ENCODE peak calls at places on chromosome 17, in four cellular contexts. F, M, A and H are unnamed samples.

GRCh38 chr17:46832306-46832895 is 13.9 kb upstream of the WNT3 start:
- DNase-seq in A (no peak), M (no peak), F (no peak), H (peak)

GRCh38 chr17:65360961-65361552 is 200.4 kb downstream of the AXIN2 start:
- DNase-seq in M (no peak), F (no peak), A (no peak), H (no peak)

GRCh38 chr17:65530158-65530984 is 31.1 kb downstream of the AXIN2 start:
- DNase-seq in A (no peak), M (no peak), F (no peak), H (no peak)

GRCh38 chr17:81471804-81472456 is 40.7 kb downstream of the ACTG1 start:
- DNase-seq in A (no peak), M (no peak), F (peak), H (no peak)

GRCh38 chr17:82028966-82029365 is 2.5 kb upstream of the RAC3 start:
- DNase-seq in M (no peak), F (no peak), A (no peak), H (no peak)

GRCh38 chr17:79654350-79654959 is 43.6 kb upstream of the RBFOX3 start:
- DNase-seq in A (no peak), F (no peak), M (no peak), H (no peak)

GRCh38 chr17:71522383-71522782 is 598.4 kb upstream of the SOX9 start:
- DNase-seq in A (no peak), M (no peak), F (peak), H (no peak)

GRCh38 chr17:72117748-72118587 is 2.9 kb upstream of the SOX9 start:
- DNase-seq in F (no peak), A (no peak), M (peak), H (no peak)

GRCh38 chr17:80029235-80029974 is 6.3 kb downstream of the TBC1D16 start:
- DNase-seq in A (peak), M (peak), F (peak), H (no peak)

GRCh38 chr17:72631568-72631967 is 460.9 kb downstream of the SLC39A11 start:
- DNase-seq in F (no peak), M (no peak), A (no peak), H (no peak)

GRCh38 chr17:3865166-3865565 is 19.1 kb upstream of the NCBP3 start:
- DNase-seq in M (no peak), A (no peak), F (no peak), H (no peak)

GRCh38 chr17:68749742-68750562 is 148.8 kb upstream of the FAM20A start:
- DNase-seq in M (peak), F (no peak), A (no peak), H (no peak)

GRCh38 chr17:57092779-57093178 is 7.7 kb downstream of the AKAP1 start:
- DNase-seq in F (no peak), A (no peak), M (no peak), H (no peak)

GRCh38 chr17:78069695-78070094 is 58.9 kb downstream of the TMC6 start:
- DNase-seq in F (no peak), A (no peak), M (no peak), H (no peak)

GRCh38 chr17:66764559-66764958 is 70.4 kb upstream of the CACNG5 start:
- DNase-seq in F (no peak), M (no peak), A (no peak), H (no peak)

GRCh38 chr17:57338257-57338919 is 82.1 kb downstream of the MSI2 start:
- DNase-seq in A (no peak), M (no peak), F (peak), H (no peak)

GRCh38 chr17:78717431-78717980 is 64.6 kb downstream of the CYTH1 start:
- DNase-seq in F (no peak), A (peak), M (no peak), H (no peak)

GRCh38 chr17:66730497-66730923 is 104.4 kb upstream of the CACNG5 start:
- DNase-seq in M (no peak), A (no peak), F (peak), H (no peak)

GRCh38 chr17:83200231-83200699 is 120.9 kb downstream of the METRNL start:
- DNase-seq in M (no peak), A (peak), F (no peak), H (no peak)

GRCh38 chr17:4869599-4869998 is 29.7 kb upstream of the C17orf107 start:
- DNase-seq in F (no peak), M (no peak), A (no peak), H (no peak)

GRCh38 chr17:66413564-66414520 is 111.4 kb downstream of the PRKCA start:
- DNase-seq in M (no peak), A (no peak), F (no peak), H (no peak)

GRCh38 chr17:79840204-79840988 is 1.2 kb upstream of the CBX4 start:
- DNase-seq in M (peak), A (peak), F (peak), H (no peak)

GRCh38 chr17:39132192-39132600 is 19.2 kb downstream of the PLXDC1 start:
- DNase-seq in M (peak), F (peak), A (peak), H (no peak)

GRCh38 chr17:59402760-59403159 is 71.3 kb downstream of the YPEL2 start:
- DNase-seq in F (no peak), A (no peak), M (no peak), H (no peak)

GRCh38 chr17:867896-868489 is 85.8 kb downstream of the MRM3 start:
- DNase-seq in M (peak), F (no peak), A (peak), H (no peak)

GRCh38 chr17:42122371-42123303 is at the start of gene HSPB9:
- DNase-seq in F (peak), A (no peak), M (no peak), H (no peak)

GRCh38 chr17:31511176-31511540 is 119.7 kb downstream of the RAB11FIP4 start:
- DNase-seq in F (no peak), A (no peak), M (no peak), H (no peak)

GRCh38 chr17:491086-492014 is 138.7 kb upstream of the RPH3AL start:
- DNase-seq in F (no peak), A (peak), M (peak), H (peak)

GRCh38 chr17:68993112-68993511 is 37.9 kb upstream of the ABCA8 start:
- DNase-seq in A (peak), M (peak), F (no peak), H (no peak)

DNA sequence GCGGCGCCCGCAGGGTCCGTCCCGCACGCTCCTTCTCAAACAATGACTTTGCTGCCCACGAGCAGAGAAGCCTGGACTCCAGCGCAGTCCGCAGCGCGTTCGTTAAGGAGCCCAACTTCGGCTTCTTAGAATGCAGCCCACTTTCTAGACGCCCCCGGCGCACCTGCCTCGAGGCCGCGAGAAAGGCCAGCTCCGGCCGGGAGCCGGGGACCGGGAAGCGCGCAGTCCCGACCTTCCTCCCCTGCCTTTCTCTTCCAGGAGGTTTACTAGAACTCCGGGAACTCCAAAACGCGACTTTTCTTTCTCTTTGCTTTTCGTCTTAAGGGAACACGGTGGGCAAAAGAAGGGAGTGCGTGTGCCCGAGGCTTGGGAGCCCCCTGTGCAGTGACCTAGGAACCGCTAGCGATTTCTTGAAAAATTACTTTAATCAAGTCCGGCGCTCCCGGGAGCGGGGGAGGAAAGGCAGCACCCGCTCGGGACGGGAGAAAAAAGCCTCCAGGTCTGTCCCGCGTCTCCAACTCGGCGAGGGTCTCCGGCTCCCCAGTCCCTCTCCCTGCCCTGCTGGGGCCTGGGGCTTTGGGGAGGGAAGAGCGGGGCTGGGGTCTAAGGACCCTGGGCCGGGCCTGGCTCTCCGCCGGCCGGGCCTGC is 2.6 kb downstream of the HNF1B start:
- DNase-seq in M (peak), F (peak), A (peak), H (peak)
- H3K4me3 ChIP-seq in M (peak), F (peak), A (peak), H (no peak)

DNA sequence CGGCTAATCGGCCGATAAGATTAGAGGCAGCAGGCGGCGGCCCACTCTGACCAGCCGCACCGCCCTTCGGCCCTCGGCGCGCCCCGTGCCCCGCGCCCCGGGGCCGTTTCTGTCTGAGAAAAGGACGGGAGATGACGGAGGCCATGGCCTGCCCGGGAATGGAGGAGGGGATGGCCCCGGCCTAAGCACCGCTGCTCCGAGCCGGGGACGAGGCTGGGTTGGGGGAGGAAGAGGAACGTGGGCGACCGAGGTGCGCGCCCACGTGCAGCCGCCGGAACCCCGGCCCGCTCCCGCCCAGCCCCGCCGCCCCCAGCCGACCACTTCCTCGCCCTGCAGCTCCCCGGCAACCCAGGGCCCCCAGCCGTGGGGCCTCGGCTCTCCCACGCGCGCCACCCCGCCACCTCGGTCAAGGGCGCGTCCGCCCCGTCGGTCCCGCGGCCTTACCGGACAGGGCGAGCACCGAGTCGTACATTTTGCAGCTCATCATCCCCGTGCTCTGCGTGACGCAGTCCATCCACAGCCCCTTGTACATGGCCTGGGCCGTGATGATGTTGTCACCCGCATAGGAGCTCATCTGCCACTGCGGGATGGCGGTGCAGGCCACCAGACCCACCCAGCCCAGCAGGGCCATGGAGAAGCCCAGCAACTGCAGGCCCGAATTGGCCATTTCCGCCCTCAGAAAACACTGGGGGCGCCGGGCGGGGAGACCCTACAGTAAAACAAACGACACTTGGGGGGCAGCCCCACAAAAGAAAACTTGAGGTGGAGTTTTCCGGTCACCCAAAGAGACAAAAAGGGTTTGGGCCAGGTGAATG is 694 bp downstream of the CLDN7 start:
- DNase-seq in F (peak), M (no peak), A (no peak), H (no peak)
- H2BK120ac ChIP-seq in F (no peak), M (peak), A (peak), H (no peak)

DNA sequence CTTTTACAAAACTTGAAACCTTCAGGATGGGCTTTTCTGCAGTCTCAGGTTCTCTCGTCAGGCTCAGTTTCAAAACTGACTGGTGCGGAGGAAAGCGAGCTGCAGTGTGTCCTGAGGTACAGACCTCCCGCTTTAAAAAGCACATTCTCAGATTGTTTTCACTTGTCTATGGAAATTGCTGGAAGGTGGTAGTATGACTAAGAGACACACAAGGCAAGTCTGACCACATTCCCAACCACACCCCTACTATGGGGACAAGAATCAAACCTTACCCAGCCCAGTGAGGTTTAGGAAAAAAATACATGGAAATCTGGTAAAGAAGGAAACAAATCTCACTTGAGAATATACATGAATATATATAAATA is 18.2 kb downstream of the SRP68 start:
- DNase-seq in M (peak), A (peak), F (no peak), H (no peak)
- H3K4me3 ChIP-seq in M (no peak), A (no peak), F (no peak), H (no peak)

GRCh38 chr17:27422601-27423000 is 33.6 kb upstream of the KSR1 start:
- DNase-seq in F (no peak), A (no peak), M (no peak), H (no peak)

GRCh38 chr17:27420211-27420950 is 35.9 kb upstream of the KSR1 start:
- DNase-seq in M (no peak), A (no peak), F (no peak), H (no peak)

GRCh38 chr17:27419156-27419555 is 37.1 kb upstream of the KSR1 start:
- DNase-seq in A (no peak), M (no peak), F (no peak), H (no peak)

GRCh38 chr17:27423651-27424050 is 32.6 kb upstream of the KSR1 start:
- DNase-seq in F (no peak), M (no peak), A (peak), H (no peak)

GRCh38 chr17:27421111-27421510 is 35.1 kb upstream of the KSR1 start:
- DNase-seq in M (no peak), F (no peak), A (no peak), H (no peak)
- H2BK120ac ChIP-seq in M (no peak), F (no peak), A (no peak), H (no peak)

GRCh38 chr17:50344712-50345380 is 1.1 kb upstream of the XYLT2 start:
- DNase-seq in F (no peak), M (no peak), A (no peak), H (no peak)
- H3K4me3 ChIP-seq in F (no peak), M (no peak), A (no peak), H (peak)

GRCh38 chr17:19258371-19258770 is 21.2 kb downstream of the EPN2 start:
- DNase-seq in F (no peak), A (no peak), M (no peak), H (no peak)
- H2BK120ac ChIP-seq in F (no peak), A (no peak), M (no peak), H (no peak)

GRCh38 chr17:49224997-49225337 is 5.6 kb downstream of the PHOSPHO1 start:
- DNase-seq in M (no peak), A (no peak), F (no peak), H (no peak)

GRCh38 chr17:49224198-49224996 is 6.2 kb downstream of the PHOSPHO1 start:
- DNase-seq in F (peak), A (no peak), M (peak), H (no peak)

GRCh38 chr17:49226771-49227435 is 3.7 kb downstream of the PHOSPHO1 start:
- DNase-seq in A (no peak), M (no peak), F (no peak), H (no peak)

GRCh38 chr17:49227436-49228261 is 2.9 kb downstream of the PHOSPHO1 start:
- DNase-seq in F (peak), M (peak), A (peak), H (peak)

DNA sequence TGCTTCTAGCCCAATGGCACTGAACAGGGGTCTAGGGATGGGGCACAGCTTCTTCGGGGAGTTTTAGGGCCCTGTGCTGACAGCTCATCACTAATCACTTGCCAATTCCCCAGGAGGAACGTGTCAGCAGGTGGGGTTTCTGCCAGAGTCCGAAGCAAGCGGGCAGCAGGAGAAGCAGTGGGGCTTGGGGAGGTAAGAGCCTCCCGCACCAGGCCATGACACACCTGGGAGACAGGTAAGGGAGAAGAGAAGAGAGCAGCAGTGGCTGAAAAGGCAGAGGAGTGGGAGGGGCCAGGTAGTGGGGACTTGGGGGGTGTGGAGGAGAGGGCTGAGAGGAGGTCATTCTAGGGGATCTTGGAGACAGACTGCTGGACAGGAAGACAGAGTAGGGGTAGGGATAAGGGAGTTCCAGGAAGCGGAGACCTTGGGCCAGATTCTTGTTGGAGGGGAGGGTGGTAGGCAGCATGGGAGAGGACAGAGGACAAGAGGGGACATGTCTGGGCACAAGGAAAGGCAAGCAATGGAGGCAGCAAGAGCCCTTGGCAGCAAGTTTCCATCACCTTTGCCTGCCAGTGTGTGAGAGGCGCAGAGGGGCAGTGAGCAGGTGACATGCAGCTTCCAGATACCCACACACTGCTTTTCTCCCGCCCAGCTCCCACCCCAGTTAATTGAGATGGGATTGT is 4.9 kb downstream of the PHOSPHO1 start:
- DNase-seq in F (no peak), A (no peak), M (no peak), H (no peak)
- H3K4me3 ChIP-seq in F (no peak), A (no peak), M (no peak), H (no peak)

GRCh38 chr17:61416540-61417363 is 17.1 kb downstream of the TBX2 start:
- DNase-seq in M (peak), A (peak), F (peak), H (peak)
- H2BK120ac ChIP-seq in M (no peak), A (peak), F (no peak), H (no peak)

DNA sequence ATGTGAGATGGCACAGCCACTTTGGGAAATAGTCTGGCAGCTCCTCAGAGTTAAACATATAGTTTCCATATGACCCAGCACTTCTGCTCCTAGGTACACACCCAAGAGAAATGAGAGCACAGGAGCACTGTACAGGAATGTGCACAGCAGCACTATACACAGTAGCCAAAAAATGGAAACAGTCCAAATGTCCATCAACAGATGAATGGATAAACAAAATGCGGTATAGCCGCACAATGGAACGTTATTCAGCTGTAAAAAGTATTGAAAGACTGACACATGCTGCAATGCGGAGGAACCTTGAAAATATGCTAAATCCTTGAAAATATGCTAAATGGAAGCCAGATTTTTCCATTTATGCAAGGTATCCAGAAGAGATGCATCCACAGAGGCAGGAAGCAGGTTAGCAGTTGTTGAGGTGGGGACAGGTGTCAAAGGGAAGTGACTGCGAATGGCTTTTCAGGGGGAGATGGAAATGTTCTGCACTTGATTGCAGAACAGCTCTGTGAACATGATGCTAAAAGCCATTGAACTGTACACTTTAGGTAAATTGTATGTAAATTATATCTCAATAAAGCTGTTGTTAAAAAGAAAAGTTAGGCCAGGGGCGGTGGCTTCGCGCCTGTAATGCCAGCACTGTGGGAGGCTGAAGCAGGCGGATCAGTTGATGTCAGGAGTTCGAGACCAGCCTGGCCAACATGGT is 80.7 kb downstream of the MPRIP start:
- DNase-seq in F (no peak), M (no peak), A (no peak), H (no peak)
- H3K4me3 ChIP-seq in F (no peak), M (no peak), A (no peak), H (no peak)

GRCh38 chr17:62705781-62706597 is 78.5 kb downstream of the MRC2 start:
- DNase-seq in F (peak), M (peak), A (peak), H (no peak)

GRCh38 chr17:62706598-62707424 is 79.3 kb downstream of the MRC2 start:
- DNase-seq in F (no peak), A (no peak), M (no peak), H (no peak)

GRCh38 chr17:62708587-62708986 is 81.1 kb downstream of the MRC2 start:
- DNase-seq in A (no peak), F (no peak), M (no peak), H (no peak)

GRCh38 chr17:62705116-62705515 is 77.6 kb downstream of the MRC2 start:
- DNase-seq in F (peak), M (no peak), A (no peak), H (no peak)

GRCh38 chr17:62707425-62707739 is 79.9 kb downstream of the MRC2 start:
- DNase-seq in F (no peak), M (no peak), A (no peak), H (no peak)
- H2BK120ac ChIP-seq in F (no peak), M (no peak), A (no peak), H (no peak)